ENCODE peak calls at places on chromosomes 11 and 22, in six cellular contexts. E, R, Q, W, B and P are unnamed samples.

GRCh38 chr22:26744892-26745808 is 87.8 kb downstream of the MIAT start:
- DNase-seq in B (no peak), Q (no peak), R (no peak), W (no peak), E (no peak), P (no peak)

GRCh38 chr11:70397336-70397982 is 870 bp upstream of the CTTN start:
- DNase-seq in E (no peak), B (no peak), Q (peak), R (no peak), W (peak), P (no peak)

GRCh38 chr22:35998748-35999147 is 29.9 kb downstream of the RBFOX2 start:
- DNase-seq in W (no peak), E (no peak), R (no peak), Q (no peak), B (no peak), P (no peak)

GRCh38 chr22:36546092-36546804 is 17.3 kb upstream of the EIF3D start:
- DNase-seq in R (peak), Q (peak), E (no peak), W (peak), B (no peak), P (no peak)

GRCh38 chr11:105211806-105212531 is 72.4 kb upstream of the CARD18 start:
- DNase-seq in B (no peak), R (no peak), Q (peak), E (no peak), W (no peak), P (no peak)

GRCh38 chr11:67355023-67355793 is 1.9 kb upstream of the POLD4 start:
- DNase-seq in W (no peak), B (no peak), R (no peak), Q (no peak), E (no peak), P (no peak)

GRCh38 chr11:94067010-94067409 is 45.9 kb downstream of the HEPHL1 start:
- DNase-seq in R (no peak), Q (peak), W (no peak), B (no peak), E (no peak), P (no peak)

GRCh38 chr11:129298990-129299389 is 76.7 kb upstream of the BARX2 start:
- DNase-seq in R (no peak), W (no peak), E (no peak), B (no peak), Q (no peak), P (no peak)

GRCh38 chr11:86535773-86536172 is 136.6 kb downstream of the ME3 start:
- DNase-seq in R (no peak), W (no peak), E (no peak), Q (no peak), B (no peak), P (no peak)

GRCh38 chr22:31275576-31275975 is 16.7 kb downstream of the PIK3IP1 start:
- DNase-seq in W (no peak), B (no peak), Q (no peak), R (no peak), E (no peak), P (no peak)

GRCh38 chr11:73652046-73652730 is 5.8 kb downstream of the PLEKHB1 start:
- DNase-seq in E (no peak), B (no peak), W (no peak), Q (no peak), R (no peak), P (no peak)

GRCh38 chr22:49582671-49583070 is 245.0 kb downstream of the BRD1 start:
- DNase-seq in Q (no peak), W (no peak), R (no peak), B (no peak), E (no peak), P (no peak)

GRCh38 chr11:46331653-46331984 is 15.6 kb upstream of the DGKZ start:
- DNase-seq in Q (no peak), E (no peak), R (no peak), B (no peak), W (no peak), P (no peak)

GRCh38 chr11:36372101-36372767 is 76.1 kb downstream of the PRR5L start:
- DNase-seq in E (peak), W (no peak), R (no peak), Q (peak), B (no peak), P (no peak)

GRCh38 chr22:44292007-44292370 is 20.8 kb downstream of the SHISAL1 start:
- DNase-seq in B (no peak), R (no peak), Q (no peak), E (no peak), W (no peak), P (no peak)

GRCh38 chr11:56624661-56625110 is 10.0 kb upstream of the OR5M1 start:
- DNase-seq in E (peak), B (peak), R (peak), Q (peak), W (no peak), P (peak)

GRCh38 chr11:131498631-131499053 is 128.2 kb downstream of the NTM start:
- DNase-seq in R (no peak), E (no peak), B (no peak), Q (no peak), W (no peak), P (no peak)

GRCh38 chr11:117535870-117536411 is 208.3 kb downstream of the CEP164 start:
- DNase-seq in E (no peak), B (no peak), R (no peak), W (no peak), Q (no peak), P (no peak)

GRCh38 chr11:85752201-85752889 is 58.6 kb downstream of the SYTL2 start:
- DNase-seq in E (no peak), Q (no peak), R (no peak), W (no peak), B (no peak), P (no peak)

GRCh38 chr22:47631571-47632102 is 869.2 kb downstream of the TBC1D22A start:
- DNase-seq in R (no peak), Q (no peak), E (no peak), B (no peak), W (no peak), P (no peak)

GRCh38 chr11:57751676-57752253 is at the start of gene BTBD18:
- DNase-seq in Q (peak), E (no peak), R (peak), W (peak), B (no peak), P (peak)

GRCh38 chr11:123195182-123196059 is at the start of gene CLMP:
- DNase-seq in E (no peak), R (no peak), B (no peak), Q (peak), W (peak), P (no peak)